ENCODE peak calls at places on chromosomes 2 and 18, in four cellular contexts. Q, T, P and N are unnamed samples.

GRCh38 chr2:151984424-151984823 is 114.4 kb downstream of the CACNB4 start:
- DNase-seq in Q (no peak), T (no peak), P (no peak), N (no peak)

GRCh38 chr2:60252581-60253170 is 300.8 kb downstream of the BCL11A start:
- DNase-seq in Q (no peak), T (no peak), P (peak; percentile 24), N (no peak)

GRCh38 chr2:3278521-3279218 is 98.9 kb downstream of the EIPR1 start:
- DNase-seq in Q (no peak), T (no peak), P (no peak), N (no peak)

GRCh38 chr2:160213511-160213910 is 13.4 kb upstream of the ITGB6 start:
- DNase-seq in Q (no peak), T (no peak), P (no peak), N (no peak)

GRCh38 chr2:107730898-107731297 is 95.8 kb upstream of the RGPD4 start:
- DNase-seq in Q (no peak), T (no peak), P (no peak), N (no peak)

GRCh38 chr2:43127208-43127940 is 99.0 kb downstream of the ZFP36L2 start:
- DNase-seq in Q (peak; percentile 33), T (peak; percentile 68), P (no peak), N (peak; percentile 73)

GRCh38 chr18:77054606-77055428 is 77.8 kb downstream of the MBP start:
- DNase-seq in Q (no peak), T (peak; percentile 58), P (peak; percentile 81), N (peak; percentile 88)

GRCh38 chr18:28469946-28470345 is 293.0 kb upstream of the CDH2 start:
- DNase-seq in Q (no peak), T (no peak), P (no peak), N (no peak)

GRCh38 chr2:32068-32467 is 14.2 kb downstream of the FAM110C start:
- DNase-seq in Q (no peak), T (no peak), P (no peak), N (no peak)

GRCh38 chr2:240570531-240571313 is 2.4 kb downstream of the RNPEPL1 start:
- DNase-seq in Q (no peak), T (no peak), P (peak; percentile 21), N (peak; percentile 7)

GRCh38 chr2:28310107-28310506 is 82.6 kb upstream of the FOSL2 start:
- DNase-seq in Q (no peak), T (no peak), P (no peak), N (peak; percentile 86)

GRCh38 chr2:71618327-71619113 is 165.2 kb downstream of the DYSF start:
- DNase-seq in Q (no peak), T (peak; percentile 36), P (no peak), N (no peak)

GRCh38 chr2:204024503-204024902 is 87.9 kb downstream of the ICOS start:
- DNase-seq in Q (peak; percentile 19), T (peak; percentile 76), P (no peak), N (peak; percentile 27)

GRCh38 chr18:76618721-76619120 is 123.7 kb upstream of the ZNF516 start:
- DNase-seq in Q (no peak), T (no peak), P (peak; percentile 48), N (no peak)

GRCh38 chr2:115634578-115634977 is 1192.1 kb downstream of the DPP10 start:
- DNase-seq in Q (no peak), T (no peak), P (no peak), N (no peak)

GRCh38 chr2:68558576-68558975 is 84.8 kb upstream of the PROKR1 start:
- DNase-seq in Q (no peak), T (no peak), P (no peak), N (no peak)

GRCh38 chr2:289362-290089 is 1.6 kb upstream of the ALKAL2 start:
- DNase-seq in Q (no peak), T (no peak), P (peak; percentile 62), N (no peak)

GRCh38 chr2:169772651-169773050 is 26.0 kb upstream of the SSB start:
- DNase-seq in Q (no peak), T (no peak), P (no peak), N (no peak)

GRCh38 chr2:174615951-174616436 is 18.4 kb upstream of the WIPF1 start:
- DNase-seq in Q (no peak), T (no peak), P (no peak), N (no peak)

GRCh38 chr2:74690571-74690970 is 36.5 kb downstream of the SEMA4F start:
- DNase-seq in Q (peak; percentile 49), T (peak; percentile 78), P (no peak), N (peak; percentile 56)

GRCh38 chr18:67612281-67612680 is 95.8 kb upstream of the DSEL start:
- DNase-seq in Q (no peak), T (no peak), P (no peak), N (no peak)

GRCh38 chr18:55781481-55781957 is 193.5 kb upstream of the TCF4 start:
- DNase-seq in Q (no peak), T (peak; percentile 87), P (peak; percentile 37), N (peak; percentile 76)

GRCh38 chr2:96887419-96888081 is 17.7 kb upstream of the SEMA4C start:
- DNase-seq in Q (no peak), T (no peak), P (no peak), N (no peak)

GRCh38 chr2:208253518-208254117 is 1.3 kb downstream of the IDH1 start:
- DNase-seq in Q (no peak), T (no peak), P (no peak), N (no peak)

GRCh38 chr2:208251098-208251497 is 3.8 kb downstream of the IDH1 start:
- DNase-seq in Q (no peak), T (no peak), P (no peak), N (no peak)

GRCh38 chr2:208254118-208254870 is 577 bp downstream of the IDH1 start:
- DNase-seq in Q (peak; percentile 55), T (peak; percentile 87), P (peak; percentile 88), N (peak; percentile 88)

GRCh38 chr2:208254871-208255556 is at the start of gene IDH1:
- DNase-seq in Q (peak; percentile 87), T (peak; percentile 95), P (peak; percentile 100), N (peak; percentile 99)

DNA sequence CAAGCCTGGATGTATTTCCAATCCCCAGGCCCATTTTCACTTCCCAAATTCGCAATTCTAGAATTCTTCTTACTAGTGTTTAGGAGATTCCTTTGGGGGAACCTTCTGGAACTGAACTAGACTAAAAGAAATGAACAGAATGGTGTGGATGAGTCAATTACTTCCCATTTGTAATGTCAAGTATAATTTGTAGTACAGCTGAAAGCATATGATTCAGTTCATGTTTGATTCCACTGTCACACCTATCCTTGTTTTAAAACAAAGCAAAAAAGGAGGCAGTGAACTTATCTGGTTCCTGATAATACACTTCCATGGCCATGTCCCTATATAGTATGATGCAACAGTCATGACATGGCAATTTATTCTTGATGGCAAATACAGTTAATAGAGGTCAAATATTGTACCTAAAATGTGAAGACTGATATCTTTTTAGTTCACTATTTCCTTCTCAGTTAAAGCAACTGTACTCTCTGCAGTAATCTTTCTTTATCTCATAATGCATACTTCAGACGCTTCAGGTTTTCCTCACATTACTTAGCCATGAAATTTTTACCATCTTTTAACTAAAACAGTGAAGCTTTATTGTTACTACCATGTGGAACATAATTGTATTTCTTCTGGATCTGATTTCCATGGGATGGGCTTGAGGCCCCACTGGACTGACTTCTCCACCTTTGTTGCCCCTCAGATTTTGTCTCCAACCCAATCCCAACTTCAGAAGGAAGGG is 1.9 kb downstream of the IDH1 start:
- DNase-seq in Q (no peak), T (no peak), P (no peak), N (no peak)
- H3K36me3 ChIP-seq in Q (no peaks in the 10 kb centered on the region), T (peaks cover 57% of the 10 kb centered on the region), P (no peaks in the 10 kb centered on the region), N (peaks cover 23% of the 10 kb centered on the region)

DNA sequence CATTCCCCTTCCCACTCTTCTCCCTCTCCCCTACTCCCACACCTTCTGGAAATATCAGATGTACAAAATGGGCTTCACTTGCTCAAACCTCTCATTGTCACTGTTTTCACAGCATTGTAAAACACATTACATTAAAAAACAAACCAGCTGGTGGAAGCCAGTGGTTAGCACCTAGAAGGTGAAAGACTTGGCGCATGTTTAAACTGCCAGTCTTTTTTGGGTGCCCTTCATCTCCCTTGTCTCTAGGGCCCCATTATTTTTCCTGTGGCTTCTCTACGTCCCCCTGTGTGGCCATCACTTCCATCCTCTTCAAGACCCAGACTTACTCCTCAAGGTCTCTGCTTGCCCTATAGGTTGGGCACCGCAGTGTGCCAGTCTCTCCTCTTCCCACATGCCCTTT is 34.9 kb downstream of the MGAT5 start:
- DNase-seq in Q (no peak), T (no peak), P (no peak), N (no peak)
- H3K4me3 ChIP-seq in Q (no peak overlapping the region), T (no peak overlapping the region), P (no peak overlapping the region), N (no peak overlapping the region)

GRCh38 chr2:54999182-54999581 is 51.1 kb downstream of the RTN4 start:
- DNase-seq in Q (no peak), T (peak; percentile 62), P (no peak), N (no peak)

GRCh38 chr2:54995553-54995952 is 54.7 kb downstream of the RTN4 start:
- DNase-seq in Q (no peak), T (no peak), P (no peak), N (no peak)

GRCh38 chr2:55000335-55000734 is 49.9 kb downstream of the RTN4 start:
- DNase-seq in Q (no peak), T (no peak), P (no peak), N (no peak)

DNA sequence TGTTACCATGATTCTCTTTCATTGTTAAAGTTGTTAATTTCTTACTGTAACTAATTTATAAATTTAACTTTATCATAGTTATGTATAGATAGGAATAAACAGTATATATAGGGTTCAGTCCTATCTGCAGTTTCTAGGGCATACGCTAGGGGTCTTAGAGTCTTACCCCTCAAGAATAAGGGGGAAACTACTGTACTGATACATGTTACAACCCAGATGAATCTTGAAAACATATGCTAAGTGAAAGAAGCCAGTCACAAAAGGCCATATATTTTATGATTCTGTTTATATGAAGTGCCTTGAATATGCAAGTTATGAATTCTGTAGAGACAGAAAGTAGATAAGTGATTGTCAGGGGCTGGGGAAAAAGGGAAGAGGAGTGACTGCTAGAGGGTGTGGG is 52.4 kb downstream of the RTN4 start:
- DNase-seq in Q (no peak), T (no peak), P (no peak), N (no peak)
- TF ChIP-seq CTCF in Q (no peak), T (no peak), P (no peak), N (no peak)

GRCh38 chr2:37223131-37223530 is 8.3 kb downstream of the CEBPZ start:
- DNase-seq in Q (no peak), T (no peak), P (no peak), N (no peak)

GRCh38 chr2:37224063-37224462 is 7.3 kb downstream of the CEBPZ start:
- DNase-seq in Q (no peak), T (no peak), P (no peak), N (no peak)

GRCh38 chr2:37215255-37215654 is 16.1 kb downstream of the CEBPZ start:
- DNase-seq in Q (no peak), T (no peak), P (no peak), N (no peak)

DNA sequence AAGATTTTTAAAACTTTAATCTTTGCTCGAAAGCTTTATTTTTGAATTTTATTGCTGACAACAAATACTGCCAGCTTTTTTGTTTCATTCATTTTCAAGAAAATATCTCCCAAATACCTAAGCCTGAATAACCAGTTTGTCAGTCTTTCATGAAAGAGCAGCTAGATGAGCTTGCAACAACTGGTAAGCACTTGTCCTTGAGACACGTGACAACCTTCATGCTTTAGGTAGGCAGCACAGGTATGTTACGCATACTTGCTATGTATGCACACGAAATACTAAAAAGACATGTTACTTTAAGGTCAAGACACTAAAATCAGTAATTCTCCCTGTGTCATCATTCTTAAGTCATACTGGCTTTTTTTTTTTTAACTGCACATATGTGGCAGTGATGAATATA is 12.3 kb downstream of the CEBPZ start:
- DNase-seq in Q (no peak), T (no peak), P (no peak), N (no peak)
- H3K36me3 ChIP-seq in Q (peaks cover 61% of the 10 kb centered on the region), T (peaks cover 78% of the 10 kb centered on the region), P (no peaks in the 10 kb centered on the region), N (peaks cover 94% of the 10 kb centered on the region)